ENCODE peak calls at places on chromosomes 3 and 15, in seven cellular contexts. Q is Panc1, X is H1, E is psoas muscle, J is right cardiac atrium, G is uterus, S is hepatocyte. P is an unnamed sample.

GRCh38 chr3:185733980-185734724 is 90.7 kb downstream of the IGF2BP2 start:
- DNase-seq in J (no peak), Q (peak), G (no peak), S (peak), E (no peak), X (no peak), P (peak)

GRCh38 chr3:30418443-30418842 is 188.0 kb upstream of the TGFBR2 start:
- DNase-seq in X (no peak), Q (no peak), G (no peak), J (no peak), E (no peak), S (no peak), P (no peak)

GRCh38 chr3:128698211-128699011 is 27.6 kb upstream of the RAB7A start:
- DNase-seq in G (peak), E (peak), S (peak), X (peak), J (peak), Q (no peak), P (peak)

GRCh38 chr3:63662011-63662410 is 9.5 kb downstream of the SNTN start:
- DNase-seq in Q (no peak), S (no peak), X (no peak), E (no peak), G (no peak), J (no peak), P (no peak)

GRCh38 chr15:79987569-79987955 is 16.6 kb upstream of the BCL2A1 start:
- DNase-seq in E (no peak), G (no peak), Q (no peak), X (no peak), S (peak), J (no peak), P (no peak)

GRCh38 chr15:98648654-98649537 is 557 bp downstream of the IGF1R start:
- DNase-seq in Q (no peak), X (no peak), E (peak), S (peak), J (peak), G (peak), P (peak)

GRCh38 chr15:80568298-80568697 is 126.8 kb upstream of the ABHD17C start:
- DNase-seq in S (no peak), J (no peak), Q (no peak), E (no peak), G (no peak), X (no peak), P (no peak)

GRCh38 chr3:51378726-51379125 is 6.4 kb upstream of the MANF start:
- DNase-seq in S (no peak), Q (no peak), X (no peak), E (no peak), G (no peak), J (no peak), P (no peak)

GRCh38 chr3:20682573-20682972 is 496.6 kb upstream of the SGO1 start:
- DNase-seq in S (no peak), G (no peak), Q (no peak), J (no peak), X (no peak), E (no peak), P (no peak)

GRCh38 chr3:133377396-133377795 is 22.5 kb upstream of the BFSP2 start:
- DNase-seq in S (peak), G (no peak), E (no peak), J (no peak), X (no peak), Q (no peak), P (no peak)

GRCh38 chr3:159872374-159873109 is 116.1 kb upstream of the IL12A start:
- DNase-seq in J (no peak), G (no peak), E (no peak), X (no peak), S (no peak), Q (peak), P (no peak)

GRCh38 chr3:48564022-48564421 is 441 bp upstream of the UCN2 start:
- DNase-seq in E (peak), Q (no peak), X (no peak), J (peak), G (no peak), S (no peak), P (peak)

GRCh38 chr3:99939834-99940233 is 122.2 kb downstream of the CMSS1 start:
- DNase-seq in Q (no peak), S (no peak), X (no peak), E (no peak), J (no peak), G (no peak), P (no peak)

GRCh38 chr3:6921041-6921440 is 60.1 kb downstream of the GRM7 start:
- DNase-seq in J (no peak), Q (no peak), S (no peak), X (no peak), E (no peak), G (no peak), P (no peak)

GRCh38 chr15:99059010-99059981 is 45.6 kb upstream of the SYNM start:
- DNase-seq in E (peak), S (peak), G (peak), J (peak), Q (peak), X (peak), P (peak)

GRCh38 chr15:80787238-80787805 is 8.2 kb downstream of the CEMIP start:
- DNase-seq in S (no peak), J (no peak), G (no peak), X (no peak), E (no peak), Q (no peak), P (no peak)

GRCh38 chr3:196194542-196194915 is 16.7 kb downstream of the ZDHHC19 start:
- DNase-seq in S (no peak), E (peak), J (peak), Q (no peak), X (no peak), G (no peak), P (no peak)

GRCh38 chr15:41501961-41502786 is 8.5 kb downstream of the ITPKA start:
- DNase-seq in Q (no peak), E (no peak), X (no peak), G (no peak), S (no peak), J (peak), P (no peak)

GRCh38 chr3:23174426-23175039 is 28.6 kb upstream of the UBE2E2 start:
- DNase-seq in G (no peak), S (no peak), J (peak), X (no peak), Q (no peak), E (no peak), P (no peak)

GRCh38 chr3:127722104-127722784 is 49.5 kb downstream of the ABTB1 start:
- DNase-seq in E (no peak), J (peak), X (no peak), Q (no peak), G (no peak), S (no peak), P (no peak)

GRCh38 chr15:63188247-63188936 is 1.0 kb upstream of the RAB8B start:
- DNase-seq in G (peak), Q (no peak), E (no peak), S (no peak), X (no peak), J (no peak), P (peak)

GRCh38 chr15:70788114-70789049 is 25.0 kb upstream of the UACA start:
- DNase-seq in X (no peak), Q (peak), E (no peak), J (no peak), S (peak), G (no peak), P (no peak)

GRCh38 chr3:53688989-53689388 is 157.2 kb downstream of the CHDH start:
- DNase-seq in S (no peak), J (no peak), G (no peak), X (peak), E (no peak), Q (no peak), P (no peak)

GRCh38 chr3:135393159-135393558 is 572.4 kb upstream of the PPP2R3A start:
- DNase-seq in Q (no peak), S (no peak), E (no peak), G (no peak), J (no peak), X (no peak), P (no peak)

GRCh38 chr3:35198857-35199256 is 440.5 kb upstream of the ARPP21 start:
- DNase-seq in E (no peak), G (no peak), J (no peak), Q (no peak), S (no peak), X (no peak), P (no peak)

GRCh38 chr15:64634020-64634419 is 141.4 kb downstream of the RBPMS2 start:
- DNase-seq in G (no peak), J (no peak), S (no peak), Q (no peak), X (no peak), E (no peak), P (no peak)
- H3K27ac ChIP-seq in G (no peak), J (no peak), S (peak), Q (no peak), X (peak), E (no peak), P (no peak)

GRCh38 chr15:48363474-48363873 is 32.2 kb downstream of the DUT start:
- DNase-seq in S (no peak), J (no peak), G (no peak), X (no peak), E (no peak), Q (no peak), P (no peak)

GRCh38 chr15:48358229-48358641 is 27.0 kb downstream of the DUT start:
- DNase-seq in S (no peak), G (no peak), E (no peak), Q (no peak), J (no peak), X (no peak), P (no peak)

GRCh38 chr15:48360841-48361240 is 29.6 kb downstream of the DUT start:
- DNase-seq in E (no peak), S (no peak), X (no peak), G (no peak), J (no peak), Q (no peak), P (no peak)

GRCh38 chr15:48358681-48359152 is 27.5 kb downstream of the DUT start:
- DNase-seq in J (no peak), Q (no peak), E (no peak), S (no peak), G (no peak), X (no peak), P (no peak)

GRCh38 chr15:48361690-48362089 is 30.5 kb downstream of the DUT start:
- DNase-seq in S (no peak), Q (no peak), J (no peak), G (no peak), X (no peak), E (no peak), P (no peak)
- H3K27ac ChIP-seq in S (no peak), Q (no peak), J (no peak), G (no peak), X (no peak), E (no peak), P (no peak)

GRCh38 chr3:108487439-108487838 is 23.0 kb downstream of the MYH15 start:
- DNase-seq in X (no peak), S (no peak), G (no peak), Q (no peak), E (no peak), J (no peak), P (no peak)
- H3K27ac ChIP-seq in X (no peak), S (no peak), G (no peak), Q (no peak), E (no peak), J (no peak), P (no peak)

GRCh38 chr3:152360303-152360702 is 91.6 kb downstream of the MBNL1 start:
- DNase-seq in G (no peak), J (no peak), Q (no peak), E (no peak), S (no peak), X (no peak), P (no peak)
- H3K27ac ChIP-seq in G (peak), J (no peak), Q (no peak), E (peak), S (no peak), X (no peak), P (peak)

GRCh38 chr3:115403791-115404190 is 219.5 kb upstream of the GAP43 start:
- DNase-seq in G (no peak), J (no peak), S (peak), Q (no peak), X (no peak), E (no peak), P (no peak)

GRCh38 chr3:115402651-115403050 is 220.7 kb upstream of the GAP43 start:
- DNase-seq in S (no peak), G (no peak), J (no peak), Q (no peak), E (no peak), X (no peak), P (no peak)

GRCh38 chr3:115401298-115401697 is 222.0 kb upstream of the GAP43 start:
- DNase-seq in S (peak), J (no peak), G (no peak), Q (no peak), X (no peak), E (no peak), P (no peak)

GRCh38 chr3:115399751-115400150 is 223.6 kb upstream of the GAP43 start:
- DNase-seq in S (no peak), E (no peak), J (no peak), G (no peak), Q (no peak), X (no peak), P (no peak)

GRCh38 chr3:115401891-115402501 is 221.3 kb upstream of the GAP43 start:
- DNase-seq in J (no peak), S (no peak), E (no peak), G (no peak), Q (no peak), X (no peak), P (no peak)
- H3K27ac ChIP-seq in J (no peak), S (peak), E (no peak), G (no peak), Q (no peak), X (no peak), P (no peak)

P was measured in lung.